ENCODE peak calls at places on chromosomes 12 and 14, in six cellular contexts. One of them, this sample, is unnamed.

GRCh38 chr12:52210925-52211650 is 19.3 kb upstream of the KRT80 start:
- DNase-seq in gastrocnemius medialis: no peak
- DNase-seq in WTC11: peak; percentile 9
- DNase-seq in MCF 10A: no peak
- DNase-seq in AG04450: no peak
- DNase-seq in breast epithelium: peak; percentile 33
- DNase-seq in this sample: peak; percentile 53

GRCh38 chr12:40569626-40570179 is 122.5 kb upstream of the CNTN1 start:
- DNase-seq in AG04450: no peak
- DNase-seq in gastrocnemius medialis: no peak
- DNase-seq in MCF 10A: no peak
- DNase-seq in breast epithelium: no peak
- DNase-seq in WTC11: no peak
- DNase-seq in this sample: no peak

GRCh38 chr12:104504151-104504550 is 47.4 kb downstream of the CHST11 start:
- DNase-seq in breast epithelium: no peak
- DNase-seq in WTC11: no peak
- DNase-seq in AG04450: no peak
- DNase-seq in MCF 10A: no peak
- DNase-seq in gastrocnemius medialis: no peak
- DNase-seq in this sample: no peak

GRCh38 chr14:65588426-65589140 is 176.1 kb downstream of the FUT8 start:
- DNase-seq in gastrocnemius medialis: no peak
- DNase-seq in WTC11: no peak
- DNase-seq in MCF 10A: no peak
- DNase-seq in breast epithelium: no peak
- DNase-seq in AG04450: no peak
- DNase-seq in this sample: no peak

GRCh38 chr12:113241191-113242017 is 20.1 kb downstream of the TPCN1 start:
- DNase-seq in AG04450: peak; percentile 84
- DNase-seq in breast epithelium: no peak
- DNase-seq in gastrocnemius medialis: peak; percentile 72
- DNase-seq in WTC11: no peak
- DNase-seq in MCF 10A: peak; percentile 92
- DNase-seq in this sample: no peak

GRCh38 chr12:55742719-55743130 is at the start of gene GDF11:
- DNase-seq in MCF 10A: peak; percentile 66
- DNase-seq in gastrocnemius medialis: peak; percentile 52
- DNase-seq in WTC11: peak; percentile 79
- DNase-seq in breast epithelium: peak; percentile 67
- DNase-seq in AG04450: no peak
- DNase-seq in this sample: peak; percentile 83

GRCh38 chr12:132397934-132398385 is 68.6 kb upstream of the GALNT9 start:
- DNase-seq in WTC11: no peak
- DNase-seq in MCF 10A: no peak
- DNase-seq in gastrocnemius medialis: no peak
- DNase-seq in breast epithelium: no peak
- DNase-seq in AG04450: no peak
- DNase-seq in this sample: no peak

GRCh38 chr14:54225457-54225856 is 171.3 kb upstream of the CDKN3 start:
- DNase-seq in breast epithelium: no peak
- DNase-seq in AG04450: no peak
- DNase-seq in MCF 10A: no peak
- DNase-seq in gastrocnemius medialis: no peak
- DNase-seq in WTC11: no peak
- DNase-seq in this sample: no peak

GRCh38 chr14:75422169-75422568 is 5.7 kb upstream of the JDP2 start:
- DNase-seq in breast epithelium: no peak
- DNase-seq in MCF 10A: peak; percentile 68
- DNase-seq in gastrocnemius medialis: no peak
- DNase-seq in WTC11: no peak
- DNase-seq in AG04450: peak; percentile 44
- DNase-seq in this sample: no peak

GRCh38 chr14:56474419-56475022 is 105.1 kb upstream of the TMEM260 start:
- DNase-seq in WTC11: no peak
- DNase-seq in AG04450: no peak
- DNase-seq in gastrocnemius medialis: no peak
- DNase-seq in MCF 10A: peak; percentile 56
- DNase-seq in breast epithelium: no peak
- DNase-seq in this sample: no peak

GRCh38 chr12:6839482-6840201 is 1.1 kb upstream of the GNB3 start:
- DNase-seq in breast epithelium: no peak
- DNase-seq in WTC11: peak; percentile 73
- DNase-seq in AG04450: no peak
- DNase-seq in MCF 10A: no peak
- DNase-seq in gastrocnemius medialis: no peak
- DNase-seq in this sample: no peak

GRCh38 chr12:43501705-43502104 is 50.3 kb downstream of the ADAMTS20 start:
- DNase-seq in MCF 10A: peak; percentile 45
- DNase-seq in breast epithelium: no peak
- DNase-seq in WTC11: no peak
- DNase-seq in AG04450: peak; percentile 1
- DNase-seq in gastrocnemius medialis: no peak
- DNase-seq in this sample: no peak

GRCh38 chr12:120220838-120221575 is 20.1 kb upstream of the RPLP0 start:
- DNase-seq in breast epithelium: no peak
- DNase-seq in MCF 10A: no peak
- DNase-seq in WTC11: no peak
- DNase-seq in gastrocnemius medialis: no peak
- DNase-seq in AG04450: no peak
- DNase-seq in this sample: no peak

GRCh38 chr14:49220492-49220891 is 365.7 kb downstream of the RPS29 start:
- DNase-seq in WTC11: no peak
- DNase-seq in gastrocnemius medialis: no peak
- DNase-seq in MCF 10A: peak; percentile 34
- DNase-seq in breast epithelium: no peak
- DNase-seq in AG04450: no peak
- DNase-seq in this sample: no peak

GRCh38 chr12:123388218-123388947 is 4.5 kb downstream of the KMT5A start:
- DNase-seq in WTC11: peak; percentile 62
- DNase-seq in breast epithelium: peak; percentile 71
- DNase-seq in gastrocnemius medialis: peak; percentile 63
- DNase-seq in MCF 10A: peak; percentile 71
- DNase-seq in AG04450: no peak
- DNase-seq in this sample: peak; percentile 94

GRCh38 chr14:77607741-77608302 is 8.6 kb downstream of the SPTLC2 start:
- DNase-seq in breast epithelium: no peak
- DNase-seq in WTC11: no peak
- DNase-seq in AG04450: no peak
- DNase-seq in gastrocnemius medialis: no peak
- DNase-seq in MCF 10A: no peak
- DNase-seq in this sample: peak; percentile 24

GRCh38 chr12:106357549-106358409 is at the start of gene POLR3B:
- DNase-seq in breast epithelium: peak; percentile 95
- DNase-seq in gastrocnemius medialis: peak; percentile 93
- DNase-seq in AG04450: peak; percentile 92
- DNase-seq in WTC11: peak; percentile 95
- DNase-seq in MCF 10A: peak; percentile 94
- DNase-seq in this sample: peak; percentile 96
- TF ChIP-seq CTCF in breast epithelium: peak; percentile 87
- TF ChIP-seq CTCF in gastrocnemius medialis: peak; percentile 93
- TF ChIP-seq CTCF in AG04450: peak; percentile 95
- TF ChIP-seq CTCF in WTC11: peak; percentile 52
- TF ChIP-seq CTCF in MCF 10A: peak; percentile 72
- TF ChIP-seq CTCF in this sample: peak; percentile 85

DNA sequence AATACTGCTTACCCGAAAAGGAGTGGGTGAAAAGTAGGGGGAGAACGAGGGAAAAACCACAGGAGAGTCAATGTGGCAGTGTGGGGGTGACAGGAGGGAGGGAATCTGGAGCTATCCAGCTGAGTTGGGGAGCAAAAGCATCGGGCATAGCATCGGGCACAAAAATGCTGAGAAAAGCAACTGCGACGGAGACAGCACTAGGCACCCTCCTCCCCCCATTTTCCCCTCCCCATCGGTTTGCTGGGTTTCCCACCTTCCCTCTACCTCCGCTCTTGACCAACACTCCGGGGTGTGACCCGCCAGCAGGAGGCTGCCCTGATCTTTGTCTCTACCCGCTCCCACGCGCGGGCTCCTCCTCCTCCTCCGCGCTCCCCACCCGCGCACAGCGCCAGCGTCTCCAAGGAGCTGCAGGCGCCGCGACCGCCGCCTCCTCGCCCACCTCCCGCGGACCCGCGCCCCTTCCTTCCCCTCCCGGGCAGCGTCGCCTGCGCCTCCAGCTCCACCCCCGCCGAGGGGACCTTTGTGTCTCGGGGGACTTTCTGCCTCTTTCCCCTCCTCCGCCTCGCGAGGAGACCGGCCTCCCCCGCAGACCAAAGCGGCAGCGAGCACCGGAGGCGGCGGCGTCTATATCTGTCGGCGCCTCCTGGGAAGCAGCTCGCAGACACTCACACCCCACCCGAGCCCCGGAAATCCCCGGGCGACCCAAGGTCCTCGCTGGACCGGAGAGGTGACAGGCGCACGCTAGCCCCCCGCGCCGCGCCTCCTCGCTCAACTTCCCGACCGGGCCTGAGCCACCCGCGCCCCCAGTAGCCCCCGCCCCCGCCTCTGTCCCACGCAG is 939 bp downstream of the CDK17 start:
- DNase-seq in WTC11: peak; percentile 41
- DNase-seq in MCF 10A: peak; percentile 56
- DNase-seq in AG04450: no peak
- DNase-seq in breast epithelium: peak; percentile 72
- DNase-seq in gastrocnemius medialis: peak; percentile 51
- DNase-seq in this sample: peak; percentile 87
- TF ChIP-seq CTCF in WTC11: no peak
- TF ChIP-seq CTCF in MCF 10A: no peak
- TF ChIP-seq CTCF in AG04450: peak; percentile 40
- TF ChIP-seq CTCF in breast epithelium: peak; percentile 31
- TF ChIP-seq CTCF in gastrocnemius medialis: peak; percentile 36
- TF ChIP-seq CTCF in this sample: peak; percentile 28

DNA sequence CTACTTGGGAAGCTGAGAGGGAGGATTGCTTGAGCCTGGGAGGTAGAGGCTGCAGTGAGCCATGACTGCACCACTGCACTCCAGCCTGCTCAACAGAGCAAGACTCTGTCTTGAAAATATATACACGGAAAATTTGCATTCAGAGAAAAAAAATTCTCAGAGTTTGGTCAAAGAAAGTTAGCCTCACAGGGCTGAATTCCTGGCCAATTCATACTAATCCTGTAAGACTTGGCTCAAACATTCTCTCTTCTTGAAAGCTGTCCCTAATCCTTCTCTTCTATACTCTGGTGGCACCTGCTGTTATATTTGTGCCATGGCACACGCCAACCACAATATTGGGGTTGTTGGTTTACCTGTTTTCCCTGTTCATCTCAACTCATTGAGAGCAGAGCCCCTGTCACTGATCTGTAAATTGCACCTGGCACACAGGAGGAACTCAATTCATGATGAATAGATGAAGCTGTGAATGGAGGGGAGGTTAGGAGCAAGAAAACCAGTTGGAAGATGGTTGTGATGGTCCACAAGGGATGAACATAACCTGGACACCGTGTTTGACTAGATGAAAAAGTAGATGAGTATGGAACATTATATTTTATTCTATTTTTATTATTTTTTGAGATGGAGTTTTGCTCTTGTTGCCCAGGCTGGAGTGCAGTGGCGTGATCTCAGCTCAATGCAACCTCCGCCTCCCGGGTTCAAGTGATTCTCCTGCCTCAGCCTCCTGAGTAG is 36.8 kb upstream of the SPTSSA start:
- DNase-seq in gastrocnemius medialis: no peak
- DNase-seq in MCF 10A: peak; percentile 78
- DNase-seq in breast epithelium: no peak
- DNase-seq in WTC11: no peak
- DNase-seq in AG04450: no peak
- DNase-seq in this sample: no peak
- TF ChIP-seq CTCF in gastrocnemius medialis: peak; percentile 64
- TF ChIP-seq CTCF in MCF 10A: peak; percentile 68
- TF ChIP-seq CTCF in breast epithelium: peak; percentile 76
- TF ChIP-seq CTCF in WTC11: peak; percentile 12
- TF ChIP-seq CTCF in AG04450: peak; percentile 39
- TF ChIP-seq CTCF in this sample: no peak

GRCh38 chr14:60734465-60735242 is at the start of gene MNAT1:
- DNase-seq in gastrocnemius medialis: peak; percentile 76
- DNase-seq in AG04450: peak; percentile 68
- DNase-seq in breast epithelium: peak; percentile 71
- DNase-seq in WTC11: peak; percentile 81
- DNase-seq in MCF 10A: peak; percentile 82
- DNase-seq in this sample: peak; percentile 87
- TF ChIP-seq CTCF in gastrocnemius medialis: peak; percentile 23
- TF ChIP-seq CTCF in AG04450: peak; percentile 23
- TF ChIP-seq CTCF in breast epithelium: peak; percentile 11
- TF ChIP-seq CTCF in WTC11: no peak
- TF ChIP-seq CTCF in MCF 10A: no peak
- TF ChIP-seq CTCF in this sample: no peak

DNA sequence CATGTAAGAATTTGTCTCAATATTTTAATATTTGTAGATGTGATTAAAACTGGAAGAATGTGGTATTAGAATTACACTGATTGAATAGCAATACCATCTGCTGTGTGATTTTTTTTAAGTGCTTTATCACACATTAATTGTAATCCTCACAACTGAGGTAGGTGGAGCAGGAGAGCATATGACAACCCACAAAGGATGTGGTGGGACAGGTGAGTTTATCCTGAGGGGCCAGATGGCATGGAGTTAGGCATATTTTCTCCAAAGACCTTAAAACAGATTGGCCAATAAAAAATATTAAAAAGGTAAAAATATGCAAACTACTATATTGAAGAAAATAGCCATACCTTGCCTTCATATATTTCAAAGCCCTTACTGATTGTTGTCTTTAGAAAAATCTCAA is 7.8 kb downstream of the LRRC10 start:
- DNase-seq in AG04450: no peak
- DNase-seq in breast epithelium: no peak
- DNase-seq in gastrocnemius medialis: no peak
- DNase-seq in MCF 10A: no peak
- DNase-seq in WTC11: no peak
- DNase-seq in this sample: no peak
- TF ChIP-seq CTCF in AG04450: no peak
- TF ChIP-seq CTCF in breast epithelium: no peak
- TF ChIP-seq CTCF in gastrocnemius medialis: no peak
- TF ChIP-seq CTCF in MCF 10A: no peak
- TF ChIP-seq CTCF in WTC11: no peak
- TF ChIP-seq CTCF in this sample: no peak

GRCh38 chr12:49389092-49389703 is 21.9 kb downstream of the SPATS2 start:
- DNase-seq in AG04450: no peak
- DNase-seq in breast epithelium: no peak
- DNase-seq in gastrocnemius medialis: no peak
- DNase-seq in WTC11: peak; percentile 91
- DNase-seq in MCF 10A: no peak
- DNase-seq in this sample: no peak
- TF ChIP-seq CTCF in AG04450: no peak
- TF ChIP-seq CTCF in breast epithelium: no peak
- TF ChIP-seq CTCF in gastrocnemius medialis: no peak
- TF ChIP-seq CTCF in WTC11: peak; percentile 28
- TF ChIP-seq CTCF in MCF 10A: no peak
- TF ChIP-seq CTCF in this sample: no peak

GRCh38 chr12:115233891-115234543 is 550.0 kb upstream of the TBX3 start:
- DNase-seq in AG04450: no peak
- DNase-seq in breast epithelium: no peak
- DNase-seq in WTC11: peak; percentile 53
- DNase-seq in MCF 10A: no peak
- DNase-seq in gastrocnemius medialis: no peak
- DNase-seq in this sample: no peak
- TF ChIP-seq CTCF in AG04450: no peak
- TF ChIP-seq CTCF in breast epithelium: no peak
- TF ChIP-seq CTCF in WTC11: no peak
- TF ChIP-seq CTCF in MCF 10A: no peak
- TF ChIP-seq CTCF in gastrocnemius medialis: no peak
- TF ChIP-seq CTCF in this sample: no peak

GRCh38 chr12:3667485-3667884 is 85.4 kb downstream of the CRACR2A start:
- DNase-seq in gastrocnemius medialis: no peak
- DNase-seq in MCF 10A: no peak
- DNase-seq in AG04450: no peak
- DNase-seq in breast epithelium: no peak
- DNase-seq in WTC11: no peak
- DNase-seq in this sample: no peak
- TF ChIP-seq CTCF in gastrocnemius medialis: no peak
- TF ChIP-seq CTCF in MCF 10A: no peak
- TF ChIP-seq CTCF in AG04450: no peak
- TF ChIP-seq CTCF in breast epithelium: no peak
- TF ChIP-seq CTCF in WTC11: no peak
- TF ChIP-seq CTCF in this sample: no peak